ENCODE peak calls at places on chromosomes 1 and 21, in seven cellular contexts. T, Z, R, X, J, B and F are unnamed samples.
A peak's percentile ranks its signal among the peaks of the same experiment; 100 is the strongest.

GRCh38 chr1:207316622-207317510 is 4.6 kb upstream of the CD55 start:
- DNase-seq in Z (peak; percentile 10), X (no peak), B (no peak), T (no peak), R (no peak), J (peak; percentile 73), F (no peak)

GRCh38 chr1:201721131-201722049 is 107.6 kb upstream of the IPO9 start:
- DNase-seq in B (no peak), J (no peak), Z (peak; percentile 66), R (no peak), X (peak; percentile 47), T (peak; percentile 81), F (no peak)

GRCh38 chr1:232477728-232478127 is 152.2 kb downstream of the SIPA1L2 start:
- DNase-seq in J (no peak), Z (peak; percentile 94), R (peak; percentile 46), X (no peak), T (peak; percentile 98), B (peak; percentile 96), F (peak; percentile 83)

GRCh38 chr1:8510041-8510823 is 192.3 kb downstream of the SLC45A1 start:
- DNase-seq in B (peak; percentile 49), J (no peak), T (peak; percentile 89), X (no peak), R (no peak), Z (peak; percentile 92), F (peak; percentile 88)

GRCh38 chr1:201181323-201181722 is 9.3 kb upstream of the IGFN1 start:
- DNase-seq in J (no peak), B (no peak), R (no peak), T (no peak), X (no peak), Z (no peak), F (no peak)

GRCh38 chr1:110674337-110675059 is at the start of gene KCNA3:
- DNase-seq in T (no peak), B (no peak), Z (no peak), J (no peak), R (peak; percentile 21), X (peak; percentile 65), F (no peak)

GRCh38 chr1:116769561-116769977 is 15.3 kb downstream of the CD2 start:
- DNase-seq in T (peak; percentile 78), J (no peak), B (no peak), Z (no peak), R (no peak), X (no peak), F (peak; percentile 9)

GRCh38 chr1:16152521-16153087 is 3.3 kb downstream of the EPHA2 start:
- DNase-seq in X (no peak), T (peak; percentile 66), R (no peak), B (no peak), J (no peak), Z (no peak), F (no peak)

GRCh38 chr1:17158961-17159360 is 39.7 kb upstream of the PADI2 start:
- DNase-seq in Z (no peak), J (no peak), T (peak; percentile 49), X (no peak), B (no peak), R (no peak), F (no peak)

GRCh38 chr1:162033445-162033844 is 9.8 kb upstream of the OLFML2B start:
- DNase-seq in B (no peak), Z (peak; percentile 18), T (no peak), J (no peak), R (no peak), X (no peak), F (no peak)

GRCh38 chr1:247343801-247344200 is 12.1 kb upstream of the ZNF496 start:
- DNase-seq in R (no peak), J (no peak), X (no peak), T (no peak), Z (no peak), B (no peak), F (no peak)

GRCh38 chr1:207454046-207454964 is at the start of gene CR2:
- DNase-seq in R (peak; percentile 23), Z (no peak), J (peak; percentile 48), X (peak; percentile 68), T (peak; percentile 3), B (no peak), F (no peak)

GRCh38 chr21:45600248-45600647 is 43.3 kb upstream of the PCBP3 start:
- DNase-seq in Z (no peak), T (no peak), B (no peak), X (no peak), J (no peak), R (peak; percentile 7), F (no peak)

GRCh38 chr1:16067127-16067768 is 6.2 kb downstream of the FAM131C start:
- DNase-seq in B (no peak), R (peak; percentile 75), T (peak; percentile 31), X (no peak), Z (no peak), J (peak; percentile 96), F (no peak)

GRCh38 chr1:31505884-31506497 is 70.3 kb upstream of the TINAGL1 start:
- DNase-seq in X (no peak), R (no peak), Z (peak; percentile 74), T (peak; percentile 89), J (no peak), B (peak; percentile 43), F (peak; percentile 42)

GRCh38 chr1:31725134-31725533 is 21.3 kb upstream of the COL16A1 start:
- DNase-seq in J (no peak), X (no peak), T (no peak), B (no peak), Z (no peak), R (no peak), F (no peak)

GRCh38 chr1:11841245-11842153 is 6.1 kb downstream of the NPPA start:
- DNase-seq in T (no peak), J (no peak), Z (no peak), B (no peak), R (no peak), X (no peak), F (no peak)

GRCh38 chr1:101128211-101128727 is 102.7 kb upstream of the DPH5 start:
- DNase-seq in Z (no peak), T (no peak), J (no peak), B (no peak), R (no peak), X (no peak), F (no peak)

GRCh38 chr1:41383094-41383852 is 22.0 kb downstream of the FOXO6 start:
- DNase-seq in J (no peak), Z (no peak), R (no peak), T (peak; percentile 55), X (no peak), B (peak; percentile 13), F (no peak)

GRCh38 chr21:38861989-38862683 is 56.4 kb downstream of the ETS2 start:
- DNase-seq in T (peak; percentile 26), J (no peak), Z (no peak), X (no peak), R (no peak), B (no peak), F (no peak)

GRCh38 chr21:17495680-17496079 is 17.2 kb upstream of the CXADR start:
- DNase-seq in T (peak; percentile 92), X (no peak), J (no peak), R (no peak), Z (peak; percentile 14), B (no peak), F (no peak)

GRCh38 chr21:26506951-26507350 is 66.1 kb downstream of the CYYR1 start:
- DNase-seq in T (peak; percentile 54), B (peak; percentile 38), X (no peak), R (no peak), Z (peak; percentile 50), J (no peak), F (peak; percentile 37)

GRCh38 chr1:165773324-165773965 is 4.8 kb upstream of the TMCO1 start:
- DNase-seq in Z (peak; percentile 69), T (peak; percentile 78), R (peak; percentile 46), X (no peak), J (no peak), B (peak; percentile 34), F (peak; percentile 50)

GRCh38 chr1:236575523-236575922 is 28.8 kb downstream of the HEATR1 start:
- DNase-seq in Z (no peak), J (no peak), T (peak; percentile 37), B (peak; percentile 10), X (no peak), R (no peak), F (no peak)
- TF ChIP-seq CTCF in Z (no peak), J (no peak), T (no peak), B (no peak), X (no peak), R (no peak), F (no peak)

GRCh38 chr1:47229884-47230691 is 1.9 kb downstream of the TAL1 start:
- DNase-seq in T (no peak), J (no peak), B (no peak), R (no peak), Z (peak; percentile 17), X (no peak), F (no peak)
- H3K4me3 ChIP-seq in T (no peak overlapping the region), J (no peak overlapping the region), B (no peak overlapping the region), R (no peak overlapping the region), Z (no peak overlapping the region), X (no peak overlapping the region), F (no peak overlapping the region)

DNA sequence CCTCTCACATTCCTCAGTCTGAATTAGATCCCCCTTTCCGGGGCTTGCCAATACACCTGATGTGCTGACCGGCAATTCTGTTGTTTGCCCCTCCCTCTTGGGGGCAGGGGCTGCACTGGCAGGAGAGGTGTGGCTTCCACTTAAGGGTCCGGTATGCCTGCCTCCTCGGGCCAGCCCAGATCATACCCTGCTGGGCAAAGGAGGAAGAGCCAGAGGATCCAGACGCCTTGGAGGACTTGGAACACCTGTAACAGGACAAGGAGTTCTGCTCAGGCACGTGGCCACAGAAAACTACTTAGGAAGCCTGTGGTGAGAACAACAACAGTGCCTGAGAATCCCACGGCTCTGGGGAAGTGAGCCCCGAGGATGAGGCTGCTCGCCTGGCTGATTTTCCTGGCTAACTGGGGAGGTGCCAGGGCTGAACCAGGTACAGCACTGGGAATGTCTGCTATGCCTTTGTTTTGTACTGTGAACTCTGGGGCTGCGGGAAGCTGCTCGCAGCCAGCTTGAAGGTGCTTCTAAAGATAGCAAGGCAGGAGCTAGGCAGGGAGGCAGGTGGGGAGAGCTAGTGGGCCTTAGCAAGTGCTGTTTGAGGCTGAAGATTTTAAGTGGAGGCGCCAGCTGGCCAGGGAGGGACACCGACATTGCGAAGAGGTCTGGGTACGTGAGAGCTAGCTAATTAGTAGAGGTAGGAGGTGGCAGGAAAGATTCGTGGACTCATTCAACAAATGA is at the start of gene SMPDL3B:
- DNase-seq in B (no peak), X (peak; percentile 67), T (peak; percentile 19), Z (no peak), R (no peak), J (peak; percentile 66), F (no peak)
- TF ChIP-seq CTCF in B (no peak), X (no peak), T (no peak), Z (no peak), R (no peak), J (no peak), F (peak; percentile 10)

GRCh38 chr1:26544156-26544555 is 14.6 kb downstream of the RPS6KA1 start:
- DNase-seq in R (no peak), T (no peak), Z (no peak), X (no peak), B (no peak), J (no peak), F (no peak)

GRCh38 chr1:26541816-26542711 is 12.5 kb downstream of the RPS6KA1 start:
- DNase-seq in J (no peak), X (peak; percentile 57), B (peak; percentile 72), Z (peak; percentile 71), R (peak; percentile 88), T (no peak), F (no peak)

GRCh38 chr1:26541431-26541815 is 11.9 kb downstream of the RPS6KA1 start:
- DNase-seq in J (no peak), T (no peak), B (no peak), R (no peak), Z (no peak), X (no peak), F (no peak)

GRCh38 chr1:26543444-26543835 is 13.9 kb downstream of the RPS6KA1 start:
- DNase-seq in B (no peak), Z (no peak), J (no peak), T (no peak), X (no peak), R (no peak), F (no peak)

GRCh38 chr1:26542781-26543443 is 13.4 kb downstream of the RPS6KA1 start:
- DNase-seq in R (no peak), X (no peak), T (no peak), Z (no peak), J (no peak), B (no peak), F (no peak)
- H3K4me3 ChIP-seq in R (no peak overlapping the region), X (no peak overlapping the region), T (no peak overlapping the region), Z (no peak overlapping the region), J (no peak overlapping the region), B (no peak overlapping the region), F (no peak overlapping the region)